ENCODE peak calls at places on chromosomes 1 and 21, in seven cellular contexts. F is adrenal gland; I is suprapubic skin; M is OCI-LY7; W is heart left ventricle; E is astrocyte; G is CD4-positive, CD25-positive, alpha-beta regulatory T cell. D is an unnamed sample.

GRCh38 chr1:30232288-30232899 is 491.0 kb downstream of the MATN1 start:
- DNase-seq in F (no peak), G (no peak), M (peak; percentile 36), E (no peak), W (no peak), I (no peak), D (no peak)

GRCh38 chr1:246170574-246171261 is 336.4 kb downstream of the SMYD3 start:
- DNase-seq in W (no peak), G (no peak), M (no peak), F (no peak), I (no peak), E (no peak), D (no peak)

GRCh38 chr1:103194060-103194459 is 85.7 kb upstream of the COL11A1 start:
- DNase-seq in I (no peak), M (no peak), W (no peak), F (no peak), E (peak; percentile 36), G (no peak), D (no peak)

GRCh38 chr21:28066051-28066450 is 926.6 kb downstream of the LTN1 start:
- DNase-seq in W (no peak), E (no peak), M (peak; percentile 60), I (no peak), G (no peak), F (no peak), D (no peak)

GRCh38 chr1:242057745-242058115 is 58.8 kb upstream of the MAP1LC3C start:
- DNase-seq in W (no peak), E (no peak), G (no peak), I (no peak), F (no peak), M (no peak), D (no peak)

GRCh38 chr1:42081475-42081874 is 71.7 kb upstream of the GUCA2B start:
- DNase-seq in E (no peak), G (no peak), W (no peak), F (no peak), M (no peak), I (no peak), D (no peak)

GRCh38 chr1:228373681-228374571 is 32.7 kb downstream of the TRIM11 start:
- DNase-seq in G (no peak), M (no peak), I (no peak), F (no peak), E (no peak), W (peak; percentile 31), D (no peak)

GRCh38 chr1:173590557-173590956 is 12.3 kb downstream of the SLC9C2 start:
- DNase-seq in E (no peak), I (no peak), F (no peak), M (no peak), W (no peak), G (no peak), D (no peak)

DNA sequence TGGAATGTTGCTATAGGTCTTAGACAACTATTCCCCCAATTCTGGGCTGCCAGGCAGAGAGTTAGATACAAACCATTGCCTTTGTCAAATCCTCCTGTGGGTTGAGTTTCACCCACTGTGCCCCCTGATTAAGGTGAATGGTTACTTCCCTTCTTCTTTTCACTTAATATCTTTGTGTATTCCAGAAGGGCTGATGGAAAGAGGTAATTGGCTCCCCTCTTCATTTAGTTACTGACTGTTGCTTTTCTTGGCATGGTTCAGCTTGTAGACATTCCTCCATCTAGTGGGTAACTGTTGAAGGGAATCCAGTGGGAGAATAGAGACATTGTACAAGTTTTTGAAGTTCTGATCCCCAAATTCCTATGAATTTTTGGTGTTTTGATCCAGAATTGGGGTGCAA is 43.8 kb upstream of the MACF1 start:
- DNase-seq in I (no peak), W (no peak), E (no peak), M (no peak), F (no peak), G (no peak), D (no peak)
- H3K4me3 ChIP-seq in I (no peak overlapping the region), W (no peak overlapping the region), E (no peak overlapping the region), M (no peak overlapping the region), F (no peak overlapping the region), G (no peak overlapping the region), D (no peak overlapping the region)

DNA sequence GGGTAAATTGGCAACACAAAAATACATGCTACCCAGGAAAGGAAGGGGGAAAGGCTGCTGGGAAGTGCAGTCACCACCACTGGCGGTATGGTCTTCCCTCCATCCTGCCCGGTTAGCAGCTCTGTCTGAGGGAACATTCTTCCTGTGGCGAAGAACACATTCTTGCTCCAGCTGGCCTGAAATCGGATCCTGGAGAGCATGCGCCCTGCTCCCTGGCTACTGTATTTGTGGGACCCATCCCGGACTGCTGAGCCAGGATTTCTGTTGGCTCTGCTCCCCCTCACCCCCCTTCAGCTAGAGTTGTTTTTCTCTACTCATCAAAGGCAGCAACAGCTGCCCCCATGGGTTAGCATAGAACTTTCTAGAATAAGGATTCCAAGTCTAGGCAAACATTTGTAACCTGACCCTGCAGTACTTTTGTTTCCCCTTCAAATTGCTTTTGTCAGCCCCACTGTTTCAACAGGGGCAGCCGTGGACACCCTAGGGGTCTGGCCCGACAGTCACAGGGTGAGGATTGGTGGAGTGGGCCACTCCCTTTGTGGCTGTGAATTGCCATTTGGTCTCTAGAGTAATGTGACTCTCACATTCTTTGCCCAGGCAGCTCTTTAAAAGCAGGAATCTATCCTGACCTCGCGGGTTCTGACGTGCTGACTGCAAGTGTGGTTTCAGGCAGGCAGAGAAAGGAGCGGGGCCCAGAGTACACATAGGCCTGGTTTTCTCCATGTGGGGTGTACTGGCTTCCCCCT is 157.7 kb downstream of the TOMM20 start:
- DNase-seq in W (peak; percentile 77), G (no peak), M (no peak), E (peak; percentile 99), F (peak; percentile 54), I (peak; percentile 84), D (peak; percentile 81)
- H3K4me1 ChIP-seq in W (peaks cover 19% of the 10 kb centered on the region), G (peaks cover 29% of the 10 kb centered on the region), M (peaks cover 62% of the 10 kb centered on the region), E (peaks cover 43% of the 10 kb centered on the region), F (peaks cover 38% of the 10 kb centered on the region), I (peaks cover 53% of the 10 kb centered on the region), D (peaks cover 15% of the 10 kb centered on the region)

DNA sequence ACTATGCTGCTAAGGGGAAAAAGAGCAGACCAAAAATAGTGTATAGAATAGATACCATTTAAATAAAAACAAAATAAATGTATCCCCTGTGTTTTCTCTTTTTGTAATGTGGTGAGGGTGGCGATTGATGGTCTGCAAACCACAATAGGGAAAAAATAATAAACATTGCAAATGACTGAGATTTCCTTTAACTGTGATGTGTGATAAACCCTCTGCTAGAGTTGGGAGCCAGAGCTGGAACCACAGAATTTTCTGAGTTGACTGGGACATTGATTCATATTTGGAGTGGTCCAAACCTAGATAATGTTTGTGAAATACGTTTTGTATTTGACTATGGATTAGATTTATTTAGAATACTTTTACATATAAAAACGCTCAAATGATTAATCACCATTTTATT is 70.6 kb upstream of the PTGFR start:
- DNase-seq in F (no peak), I (no peak), E (peak; percentile 73), G (no peak), M (no peak), W (no peak), D (no peak)
- H3K4me3 ChIP-seq in F (no peak overlapping the region), I (no peak overlapping the region), E (no peak overlapping the region), G (no peak overlapping the region), M (no peak overlapping the region), W (no peak overlapping the region), D (no peak overlapping the region)

GRCh38 chr1:203186091-203186445 is 436 bp downstream of the CHI3L1 start:
- DNase-seq in E (no peak), I (no peak), F (no peak), G (no peak), M (no peak), W (no peak), D (no peak)
- H3K4me1 ChIP-seq in E (no peaks in the 10 kb centered on the region), I (peaks cover 32% of the 10 kb centered on the region), F (no peaks in the 10 kb centered on the region), G (no peaks in the 10 kb centered on the region), M (no peaks in the 10 kb centered on the region), W (no peaks in the 10 kb centered on the region), D (peaks cover 20% of the 10 kb centered on the region)